ENCODE peak calls at places on chromosomes 6 and 20, in four cellular contexts. S is HCT116, K is cardiac muscle cell, I is left ventricle myocardium inferior. X is an unnamed sample.

GRCh38 chr6:131629656-131630055 is 1.6 kb upstream of the MED23 start:
- DNase-seq in S (no peak), I (no peak), K (no peak), X (no peak)

GRCh38 chr20:21396921-21397340 is 395 bp downstream of the NKX2-4 start:
- DNase-seq in K (no peak), S (no peak), I (no peak), X (no peak)

GRCh38 chr20:14544688-14545087 is 207.3 kb upstream of the FLRT3 start:
- DNase-seq in I (no peak), S (no peak), K (no peak), X (no peak)

GRCh38 chr20:32472581-32473207 is 112.4 kb downstream of the NOL4L start:
- DNase-seq in S (no peak), I (no peak), K (no peak), X (no peak)

GRCh38 chr6:50096267-50096666 is 46.5 kb upstream of the DEFB112 start:
- DNase-seq in K (no peak), I (no peak), S (no peak), X (no peak)

GRCh38 chr6:164826831-164827468 is 482.5 kb downstream of the C6orf118 start:
- DNase-seq in I (no peak), S (no peak), K (no peak), X (no peak)

GRCh38 chr6:13593720-13594119 is 19.3 kb downstream of the SIRT5 start:
- DNase-seq in K (peak; percentile 43), I (no peak), S (no peak), X (no peak)

GRCh38 chr20:6848041-6848440 is 80.6 kb downstream of the BMP2 start:
- DNase-seq in S (no peak), K (no peak), I (no peak), X (no peak)

GRCh38 chr6:122623279-122623678 is 13.1 kb downstream of the PKIB start:
- DNase-seq in K (no peak), I (no peak), S (no peak), X (no peak)

GRCh38 chr6:154408906-154409500 is 52.4 kb upstream of the IPCEF1 start:
- DNase-seq in I (no peak), K (peak; percentile 43), S (no peak), X (no peak)

GRCh38 chr20:54028276-54029011 is 42.0 kb downstream of the BCAS1 start:
- DNase-seq in K (no peak), I (no peak), S (no peak), X (no peak)

GRCh38 chr6:22146581-22147468 is 150.0 kb downstream of the PRL start:
- DNase-seq in S (no peak), K (peak; percentile 27), I (no peak), X (no peak)

GRCh38 chr20:50303573-50304500 is 113.2 kb downstream of the CEBPB start:
- DNase-seq in K (peak; percentile 98), S (no peak), I (peak; percentile 85), X (peak; percentile 91)

GRCh38 chr6:165890404-165890735 is 227.3 kb upstream of the PDE10A start:
- DNase-seq in I (no peak), S (no peak), K (no peak), X (no peak)

GRCh38 chr20:57435498-57436222 is 44.5 kb downstream of the RBM38 start:
- DNase-seq in K (peak; percentile 60), I (peak; percentile 69), S (peak; percentile 88), X (no peak)

GRCh38 chr20:35232575-35232974 is 6.1 kb downstream of the MMP24 start:
- DNase-seq in K (peak; percentile 51), S (no peak), I (no peak), X (no peak)

GRCh38 chr6:36373368-36374009 is 14.0 kb downstream of the ETV7 start:
- DNase-seq in K (no peak), S (no peak), I (no peak), X (no peak)

GRCh38 chr6:120328521-120328920 is 979.0 kb upstream of the MAN1A1 start:
- DNase-seq in S (no peak), K (no peak), I (no peak), X (no peak)

GRCh38 chr20:37384683-37385174 is 38.8 kb downstream of the SRC start:
- DNase-seq in S (no peak), K (peak; percentile 58), I (peak; percentile 66), X (no peak)

GRCh38 chr6:147615659-147616456 is 107.4 kb downstream of the SAMD5 start:
- DNase-seq in S (no peak), K (no peak), I (no peak), X (no peak)

GRCh38 chr6:18062733-18063132 is 59.7 kb downstream of the NHLRC1 start:
- DNase-seq in I (no peak), S (no peak), K (no peak), X (no peak)

GRCh38 chr20:48007356-48007755 is 222.1 kb upstream of the SULF2 start:
- DNase-seq in K (no peak), S (no peak), I (no peak), X (no peak)
- H3K9me3 ChIP-seq in K (no peaks in the 10 kb centered on the region), S (peaks cover 9% of the 10 kb centered on the region), I (peaks cover 36% of the 10 kb centered on the region), X (peaks cover 13% of the 10 kb centered on the region)

GRCh38 chr6:34308483-34308882 is 59.7 kb upstream of the SMIM29 start:
- DNase-seq in K (no peak), S (no peak), I (no peak), X (no peak)

GRCh38 chr6:34302929-34303328 is 54.1 kb upstream of the SMIM29 start:
- DNase-seq in S (no peak), I (no peak), K (no peak), X (no peak)

GRCh38 chr6:34304164-34304563 is 55.4 kb upstream of the SMIM29 start:
- DNase-seq in I (no peak), K (no peak), S (no peak), X (no peak)

GRCh38 chr6:34305982-34306702 is 57.3 kb upstream of the SMIM29 start:
- DNase-seq in I (peak; percentile 28), K (peak; percentile 81), S (no peak), X (no peak)

GRCh38 chr6:34305497-34305896 is 56.7 kb upstream of the SMIM29 start:
- DNase-seq in S (no peak), I (no peak), K (no peak), X (no peak)
- TF ChIP-seq CTCF in S (no peak), I (no peak), K (no peak), X (no peak)

DNA sequence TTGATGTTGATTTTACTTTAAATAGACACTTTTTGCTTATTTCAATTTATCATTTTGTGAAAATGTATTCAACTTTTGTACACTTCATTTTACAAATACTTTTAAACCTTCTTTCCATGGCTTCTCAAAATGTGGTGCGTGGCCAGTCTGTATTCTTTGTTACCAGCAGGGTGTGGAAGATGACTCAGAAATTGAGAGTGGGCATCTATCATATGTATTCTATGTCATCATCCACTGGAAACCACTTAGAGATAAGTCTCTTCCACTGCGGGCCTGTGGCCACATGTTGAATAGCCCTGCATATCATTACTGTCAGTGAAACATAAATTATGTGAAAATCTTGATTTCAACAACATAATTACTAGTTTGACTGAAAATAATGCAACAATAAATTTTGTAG is 52.6 kb upstream of the MC3R start:
- DNase-seq in S (no peak), I (no peak), K (no peak), X (no peak)
- H3K9me3 ChIP-seq in S (peaks cover 13% of the 10 kb centered on the region), I (peaks cover 22% of the 10 kb centered on the region), K (no peaks in the 10 kb centered on the region), X (no peaks in the 10 kb centered on the region)

GRCh38 chr6:63352587-63353281 is 33.0 kb upstream of the LGSN start:
- DNase-seq in I (no peak), K (peak; percentile 78), S (peak; percentile 36), X (no peak)
- TF ChIP-seq CTCF in I (peak; percentile 69), K (peak; percentile 73), S (peak; percentile 73), X (peak; percentile 63)

DNA sequence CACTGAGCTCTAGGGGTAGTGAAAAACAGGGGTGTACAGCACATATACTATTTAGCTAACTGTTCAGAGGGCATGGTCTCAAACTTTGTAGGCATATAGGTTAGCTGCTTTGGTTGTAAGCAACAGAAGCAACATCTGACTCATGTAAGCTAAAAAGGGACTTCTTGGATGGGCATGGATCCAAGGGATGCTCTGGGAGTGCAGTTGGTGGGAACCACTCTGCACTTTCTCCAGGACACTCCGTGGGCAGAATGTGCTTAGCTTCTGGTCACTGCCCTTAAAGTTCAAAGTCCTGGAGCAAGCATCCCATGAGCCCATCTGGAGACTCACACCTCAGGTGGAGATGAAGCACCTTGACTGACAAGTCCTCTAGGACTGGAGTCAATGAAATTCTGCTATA is 11.5 kb downstream of the APCDD1L start:
- DNase-seq in S (no peak), I (no peak), K (no peak), X (peak; percentile 16)
- H3K9me3 ChIP-seq in S (no peaks in the 10 kb centered on the region), I (peaks cover 57% of the 10 kb centered on the region), K (no peaks in the 10 kb centered on the region), X (no peaks in the 10 kb centered on the region)

GRCh38 chr6:69722683-69723082 is 74.1 kb downstream of the LMBRD1 start:
- DNase-seq in K (no peak), I (no peak), S (no peak), X (no peak)

GRCh38 chr6:69719602-69720193 is 77.1 kb downstream of the LMBRD1 start:
- DNase-seq in K (peak; percentile 47), I (no peak), S (peak; percentile 2), X (no peak)
- TF ChIP-seq CTCF in K (peak; percentile 47), I (peak; percentile 40), S (peak; percentile 53), X (peak; percentile 54)

DNA sequence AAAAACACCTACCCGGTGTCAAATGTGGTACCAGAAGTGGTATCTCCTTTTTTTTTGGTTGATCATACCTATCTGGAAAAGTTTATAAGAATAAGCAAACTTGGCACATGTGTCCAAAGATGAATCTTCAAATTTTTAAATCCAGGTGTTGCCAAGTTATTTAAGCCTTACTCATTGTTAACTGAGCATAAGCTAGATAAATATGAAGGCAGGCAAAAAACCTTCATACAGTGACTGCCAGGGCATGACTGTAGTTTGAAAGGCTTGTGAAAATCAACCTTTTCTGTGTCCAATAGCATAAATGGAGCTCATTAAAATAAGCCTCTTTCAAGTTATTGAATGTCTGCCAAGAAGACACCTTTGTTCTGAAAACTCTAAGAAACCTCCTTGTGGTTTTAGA is 699.2 kb downstream of the DOK5 start:
- DNase-seq in S (no peak), I (no peak), K (no peak), X (no peak)
- H3K9me3 ChIP-seq in S (peaks cover 16% of the 10 kb centered on the region), I (peaks cover 9% of the 10 kb centered on the region), K (no peaks in the 10 kb centered on the region), X (no peaks in the 10 kb centered on the region)

GRCh38 chr6:160261991-160262718 is 3.5 kb upstream of the SLC22A2 start:
- DNase-seq in I (no peak), S (no peak), K (peak; percentile 21), X (no peak)
- TF ChIP-seq CTCF in I (no peak), S (peak; percentile 46), K (peak; percentile 10), X (no peak)